ENCODE peak calls at places on chromosome 18, in seven cellular contexts. J is right atrium auricular region, Z is endothelial cell, X is BJ, C is gastrocnemius medialis, G is nephron progenitor cell, A is IMR-90. L is an unnamed sample.

GRCh38 chr18:56593906-56594305 is 44.5 kb downstream of the TXNL1 start:
- DNase-seq in J (no peak), G (no peak), C (no peak), X (no peak), A (peak; percentile 42), Z (no peak), L (peak; percentile 14)

GRCh38 chr18:23143871-23144270 is 8.6 kb downstream of the CABLES1 start:
- DNase-seq in Z (peak; percentile 15), A (no peak), C (no peak), X (no peak), G (peak; percentile 60), J (no peak), L (peak; percentile 32)

GRCh38 chr18:44712025-44712424 is 31.3 kb downstream of the SETBP1 start:
- DNase-seq in X (no peak), C (no peak), G (no peak), Z (no peak), J (no peak), A (no peak), L (no peak)

GRCh38 chr18:74450626-74451025 is 6.5 kb downstream of the DIPK1C start:
- DNase-seq in J (no peak), G (no peak), X (no peak), A (no peak), Z (no peak), C (no peak), L (no peak)

GRCh38 chr18:57951999-57952774 is 91.8 kb upstream of the NEDD4L start:
- DNase-seq in Z (no peak), A (no peak), C (no peak), J (no peak), G (no peak), X (no peak), L (peak; percentile 10)

GRCh38 chr18:37483221-37483971 is 82.2 kb downstream of the CELF4 start:
- DNase-seq in X (no peak), G (peak; percentile 67), J (no peak), A (peak; percentile 25), Z (peak; percentile 54), C (no peak), L (peak; percentile 35)

GRCh38 chr18:9133225-9133624 is 3.4 kb upstream of the ANKRD12 start:
- DNase-seq in A (no peak), J (no peak), G (no peak), Z (no peak), C (no peak), X (no peak), L (no peak)

GRCh38 chr18:35267161-35267651 is 22.8 kb downstream of the ZSCAN30 start:
- DNase-seq in X (no peak), Z (peak; percentile 34), C (peak; percentile 67), A (no peak), J (peak; percentile 81), G (no peak), L (peak; percentile 69)

GRCh38 chr18:36663312-36663711 is 165.5 kb downstream of the TPGS2 start:
- DNase-seq in G (no peak), A (peak; percentile 12), J (no peak), C (no peak), Z (no peak), X (no peak), L (no peak)

GRCh38 chr18:13611058-13611615 is 115.2 kb downstream of the FAM210A start:
- DNase-seq in A (peak; percentile 13), Z (peak; percentile 21), C (peak; percentile 38), G (no peak), J (peak; percentile 80), X (no peak), L (peak; percentile 39)

GRCh38 chr18:37124511-37124910 is 295.6 kb downstream of the KIAA1328 start:
- DNase-seq in J (no peak), X (peak; percentile 4), C (no peak), Z (no peak), G (no peak), A (no peak), L (peak; percentile 17)

GRCh38 chr18:23433360-23433759 is 19.7 kb upstream of the RIOK3 start:
- DNase-seq in G (no peak), X (no peak), A (no peak), C (no peak), Z (no peak), J (no peak), L (peak; percentile 16)

GRCh38 chr18:23094411-23095165 is 40.7 kb upstream of the CABLES1 start:
- DNase-seq in C (no peak), A (no peak), J (no peak), G (peak; percentile 55), Z (no peak), X (no peak), L (no peak)

GRCh38 chr18:36889316-36889715 is 60.4 kb downstream of the KIAA1328 start:
- DNase-seq in C (no peak), G (no peak), A (peak; percentile 55), J (no peak), X (no peak), Z (no peak), L (peak; percentile 15)

GRCh38 chr18:37346048-37346447 is 219.6 kb downstream of the CELF4 start:
- DNase-seq in G (no peak), C (no peak), J (no peak), A (no peak), X (no peak), Z (no peak), L (no peak)

GRCh38 chr18:63182861-63183260 is 136.7 kb downstream of the BCL2 start:
- DNase-seq in J (no peak), Z (no peak), A (no peak), X (no peak), G (no peak), C (no peak), L (no peak)

GRCh38 chr18:55589625-55590291 is 1.8 kb upstream of the TCF4 start:
- DNase-seq in X (peak; percentile 72), A (peak; percentile 96), J (peak; percentile 98), G (peak; percentile 96), C (peak; percentile 95), Z (peak; percentile 94), L (peak; percentile 95)

GRCh38 chr18:55096261-55097026 is 137.2 kb upstream of the CCDC68 start:
- DNase-seq in J (no peak), X (peak; percentile 54), A (peak; percentile 72), C (no peak), G (no peak), Z (peak; percentile 31), L (peak; percentile 80)

GRCh38 chr18:79071037-79071960 is 2.1 kb downstream of the ATP9B start:
- DNase-seq in X (no peak), G (no peak), C (no peak), A (no peak), J (no peak), Z (no peak), L (no peak)

GRCh38 chr18:41113885-41114482 is 841.0 kb upstream of the PIK3C3 start:
- DNase-seq in A (peak; percentile 18), G (no peak), X (no peak), J (no peak), C (no peak), Z (no peak), L (peak; percentile 82)

GRCh38 chr18:31819925-31820229 is 59.2 kb upstream of the SLC25A52 start:
- DNase-seq in X (no peak), A (no peak), G (no peak), C (no peak), J (no peak), Z (no peak), L (no peak)

DNA sequence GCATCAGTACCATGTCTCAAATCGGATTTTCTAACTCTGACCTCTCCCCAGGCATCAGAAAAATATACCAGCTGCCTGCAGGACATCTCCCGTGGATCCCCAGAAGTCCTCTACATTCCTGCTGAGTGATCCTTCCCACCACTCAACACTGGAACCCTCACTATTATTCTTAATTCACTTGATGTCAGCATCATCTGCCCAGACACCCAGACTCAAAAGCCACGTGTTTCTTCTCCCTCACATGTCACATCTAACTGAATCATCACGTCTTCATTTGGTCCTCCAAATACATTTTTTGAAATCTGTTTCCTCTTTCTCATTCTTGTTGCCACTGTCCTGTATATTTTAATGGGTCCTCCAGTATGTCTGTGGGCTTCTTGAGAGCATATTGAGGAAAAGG is 218.6 kb downstream of the HRH4 start:
- DNase-seq in Z (no peak), A (peak; percentile 11), J (no peak), C (no peak), X (no peak), G (no peak), L (no peak)
- TF ChIP-seq CTCF in Z (no peak), A (no peak), J (no peak), C (no peak), X (no peak), G (no peak), L (no peak)

GRCh38 chr18:3150274-3150673 is 69.5 kb downstream of the MYOM1 start:
- DNase-seq in Z (no peak), C (no peak), G (no peak), A (no peak), X (no peak), J (no peak), L (no peak)
- TF ChIP-seq CTCF in Z (no peak), C (no peak), G (no peak), A (no peak), X (no peak), J (no peak), L (no peak)

DNA sequence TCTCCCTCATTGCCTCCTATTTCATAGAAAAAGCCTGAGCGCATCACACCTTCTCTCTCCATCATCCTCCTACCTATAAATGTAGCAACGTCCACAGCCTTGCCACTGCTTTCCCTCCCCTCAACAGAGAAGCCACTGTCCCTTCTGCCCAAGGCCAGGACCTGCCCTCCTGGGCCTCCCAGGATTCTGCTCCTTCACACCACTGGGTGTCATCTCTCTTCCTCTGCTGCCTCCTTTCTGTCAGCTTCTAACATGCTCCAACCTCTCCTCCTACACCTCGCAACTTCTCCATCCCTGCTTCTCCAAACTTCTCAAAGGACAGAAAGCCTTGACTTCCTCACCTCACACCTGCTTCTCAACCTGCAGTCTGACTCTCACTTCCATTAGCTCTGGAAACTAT is 21.2 kb upstream of the ME2 start:
- DNase-seq in Z (no peak), A (no peak), C (no peak), J (no peak), X (no peak), G (no peak), L (no peak)
- TF ChIP-seq CTCF in Z (no peak), A (no peak), C (no peak), J (no peak), X (no peak), G (no peak), L (no peak)

GRCh38 chr18:48342588-48342987 is 66.6 kb downstream of the ZBTB7C start:
- DNase-seq in C (no peak), X (no peak), J (no peak), A (no peak), G (no peak), Z (no peak), L (no peak)

GRCh38 chr18:48339692-48340091 is 69.5 kb downstream of the ZBTB7C start:
- DNase-seq in C (no peak), J (no peak), A (no peak), X (no peak), G (no peak), Z (no peak), L (no peak)

GRCh38 chr18:48342125-48342524 is 67.1 kb downstream of the ZBTB7C start:
- DNase-seq in G (no peak), Z (no peak), J (no peak), C (no peak), X (no peak), A (no peak), L (no peak)

GRCh38 chr18:48338915-48339314 is 70.3 kb downstream of the ZBTB7C start:
- DNase-seq in A (no peak), J (no peak), G (no peak), X (no peak), C (no peak), Z (no peak), L (no peak)

DNA sequence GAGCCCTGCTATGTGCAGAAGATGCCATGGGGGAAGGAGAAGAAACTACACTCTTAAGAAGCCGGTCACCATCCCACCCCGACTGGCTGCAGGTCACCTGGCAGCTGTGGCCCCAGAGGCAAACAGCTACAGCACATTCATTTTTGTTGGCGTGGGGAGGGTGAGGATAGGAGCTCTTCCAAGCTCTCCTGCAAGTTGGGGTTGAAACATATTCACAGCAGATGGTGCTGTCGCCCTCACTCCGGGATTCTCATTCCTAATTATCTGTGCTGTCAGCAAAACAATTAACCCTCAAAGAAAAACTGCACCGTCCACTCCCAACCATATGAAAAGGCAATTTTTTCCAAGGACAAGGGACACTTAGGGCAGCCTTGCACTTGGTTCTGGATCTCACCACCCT is 68.7 kb downstream of the ZBTB7C start:
- DNase-seq in G (no peak), Z (no peak), J (no peak), C (no peak), A (no peak), X (no peak), L (no peak)
- TF ChIP-seq CTCF in G (no peak), Z (no peak), J (peak; percentile 57), C (no peak), A (no peak), X (no peak), L (no peak)

L was measured in fibroblast of lung.